ENCODE peak calls at places on chromosome 12, in ten cellular contexts. J is transverse colon, F is NB4, T is heart left ventricle, Y is stomach, S is sigmoid colon, X is testis, M is A549, R is right lobe of liver, E is esophagus squamous epithelium. H is an unnamed sample.

GRCh38 chr12:52260351-52261210 is 13.9 kb upstream of the KRT86 start:
- DNase-seq in J (no peak), F (peak), T (no peak), Y (no peak), S (no peak), X (no peak), M (no peak), R (no peak), E (no peak), H (no peak)

GRCh38 chr12:131428086-131428685 is 282.7 kb upstream of the SFSWAP start:
- DNase-seq in J (no peak), F (no peak), T (no peak), Y (peak), S (peak), X (no peak), M (no peak), R (peak), E (no peak), H (no peak)

GRCh38 chr12:108373111-108373510 is 34.0 kb upstream of the CMKLR1 start:
- DNase-seq in J (no peak), F (no peak), T (no peak), Y (no peak), S (no peak), X (no peak), M (no peak), R (no peak), E (no peak), H (no peak)

GRCh38 chr12:120181991-120182631 is 12.4 kb downstream of the GCN1 start:
- DNase-seq in J (no peak), F (no peak), T (no peak), Y (no peak), S (no peak), X (no peak), M (no peak), R (no peak), E (no peak), H (no peak)

GRCh38 chr12:30997685-30998440 is 71.3 kb downstream of the TSPAN11 start:
- DNase-seq in J (no peak), F (no peak), T (no peak), Y (no peak), S (no peak), X (no peak), M (no peak), R (no peak), E (no peak), H (no peak)

GRCh38 chr12:31204995-31205582 is 120.9 kb downstream of the SINHCAF start:
- DNase-seq in J (no peak), F (no peak), T (no peak), Y (no peak), S (no peak), X (no peak), M (no peak), R (no peak), E (no peak), H (no peak)

GRCh38 chr12:20508362-20508761 is 140.0 kb downstream of the PDE3A start:
- DNase-seq in J (no peak), F (no peak), T (no peak), Y (no peak), S (no peak), X (no peak), M (peak), R (no peak), E (no peak), H (no peak)

GRCh38 chr12:92330654-92331053 is 185.0 kb upstream of the BTG1 start:
- DNase-seq in J (no peak), F (no peak), T (no peak), Y (no peak), S (no peak), X (no peak), M (no peak), R (no peak), E (no peak), H (peak)

GRCh38 chr12:87866602-87867292 is 162.5 kb downstream of the C12orf50 start:
- DNase-seq in J (no peak), F (peak), T (no peak), Y (no peak), S (no peak), X (no peak), M (peak), R (no peak), E (no peak), H (peak)

GRCh38 chr12:1993341-1993740 is 10.9 kb downstream of the DCP1B start:
- DNase-seq in J (no peak), F (peak), T (no peak), Y (no peak), S (no peak), X (no peak), M (peak), R (no peak), E (no peak), H (peak)

GRCh38 chr12:116864371-116865160 is 16.7 kb downstream of the HRK start:
- DNase-seq in J (no peak), F (no peak), T (no peak), Y (no peak), S (no peak), X (peak), M (peak), R (no peak), E (no peak), H (no peak)

GRCh38 chr12:47828008-47828966 is 8.6 kb upstream of the HDAC7 start:
- DNase-seq in J (no peak), F (no peak), T (no peak), Y (no peak), S (no peak), X (no peak), M (no peak), R (no peak), E (no peak), H (no peak)

GRCh38 chr12:47825239-47825639 is 5.5 kb upstream of the HDAC7 start:
- DNase-seq in J (no peak), F (no peak), T (peak), Y (peak), S (peak), X (peak), M (peak), R (no peak), E (no peak), H (no peak)

GRCh38 chr12:47832263-47832933 is 12.7 kb upstream of the HDAC7 start:
- DNase-seq in J (no peak), F (no peak), T (no peak), Y (no peak), S (no peak), X (no peak), M (no peak), R (no peak), E (no peak), H (no peak)

GRCh38 chr12:47829584-47829983 is 9.9 kb upstream of the HDAC7 start:
- DNase-seq in J (no peak), F (no peak), T (no peak), Y (no peak), S (no peak), X (no peak), M (no peak), R (no peak), E (no peak), H (no peak)

DNA sequence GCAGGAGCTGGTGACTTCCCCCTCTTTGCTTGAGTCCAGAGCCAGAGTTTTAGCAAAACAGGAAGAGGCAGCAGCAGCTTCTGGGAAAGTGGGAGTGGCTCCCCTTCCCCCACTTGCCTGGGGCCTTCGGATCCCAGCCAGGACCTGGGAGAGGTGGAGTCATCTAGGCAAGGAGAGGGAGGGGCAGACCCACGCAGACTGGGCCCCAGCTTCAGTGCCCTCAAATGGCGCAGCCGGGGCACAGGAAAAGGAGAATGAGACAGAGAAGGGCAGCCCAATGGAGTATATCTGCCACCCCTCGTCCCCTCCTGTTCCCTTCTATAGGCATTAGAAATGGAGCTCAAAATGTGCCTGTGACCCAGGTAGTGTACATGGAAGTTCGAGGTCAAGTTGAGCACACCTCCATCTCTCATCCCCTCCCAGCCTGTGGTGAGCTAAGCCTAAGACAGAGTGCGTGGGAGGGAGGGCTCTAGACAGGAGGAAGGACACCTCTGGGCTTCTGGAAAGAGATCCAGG is 9.3 kb upstream of the HDAC7 start:
- DNase-seq in J (peak), F (peak), T (peak), Y (peak), S (peak), X (peak), M (peak), R (no peak), E (no peak), H (peak)
- TF ChIP-seq POLR2A in J (no peak), F (no peak), T (no peak), Y (no peak), S (no peak), X (no peak), M (no peak), R (no peak), E (no peak), H (no peak)

GRCh38 chr12:6334940-6335450 is 6.9 kb downstream of the TNFRSF1A start:
- DNase-seq in J (peak), F (no peak), T (no peak), Y (peak), S (no peak), X (peak), M (no peak), R (peak), E (no peak), H (no peak)

GRCh38 chr12:6336079-6336858 is 5.6 kb downstream of the TNFRSF1A start:
- DNase-seq in J (peak), F (peak), T (peak), Y (peak), S (peak), X (peak), M (peak), R (peak), E (peak), H (peak)

GRCh38 chr12:6336859-6337744 is 4.8 kb downstream of the TNFRSF1A start:
- DNase-seq in J (peak), F (peak), T (no peak), Y (no peak), S (no peak), X (no peak), M (no peak), R (peak), E (no peak), H (no peak)

GRCh38 chr12:6334359-6334758 is 7.5 kb downstream of the TNFRSF1A start:
- DNase-seq in J (no peak), F (no peak), T (no peak), Y (no peak), S (no peak), X (no peak), M (no peak), R (no peak), E (no peak), H (no peak)

GRCh38 chr12:6335451-6336078 is 6.3 kb downstream of the TNFRSF1A start:
- DNase-seq in J (peak), F (peak), T (peak), Y (peak), S (peak), X (peak), M (peak), R (peak), E (no peak), H (peak)
- TF ChIP-seq POLR2A in J (peak), F (no peak), T (no peak), Y (no peak), S (no peak), X (no peak), M (peak), R (peak), E (peak), H (no peak)

GRCh38 chr12:104435175-104435574 is 21.6 kb upstream of the CHST11 start:
- DNase-seq in J (no peak), F (no peak), T (no peak), Y (no peak), S (no peak), X (no peak), M (no peak), R (no peak), E (no peak), H (no peak)

GRCh38 chr12:104433061-104433460 is 23.7 kb upstream of the CHST11 start:
- DNase-seq in J (no peak), F (no peak), T (no peak), Y (no peak), S (peak), X (no peak), M (no peak), R (no peak), E (no peak), H (no peak)

GRCh38 chr12:104436790-104437189 is 20.0 kb upstream of the CHST11 start:
- DNase-seq in J (no peak), F (no peak), T (no peak), Y (no peak), S (no peak), X (no peak), M (no peak), R (no peak), E (no peak), H (no peak)

GRCh38 chr12:104435765-104436164 is 21.0 kb upstream of the CHST11 start:
- DNase-seq in J (no peak), F (no peak), T (no peak), Y (no peak), S (peak), X (no peak), M (no peak), R (no peak), E (no peak), H (no peak)

GRCh38 chr12:104434129-104434528 is 22.6 kb upstream of the CHST11 start:
- DNase-seq in J (no peak), F (no peak), T (no peak), Y (no peak), S (no peak), X (no peak), M (no peak), R (no peak), E (no peak), H (no peak)
- TF ChIP-seq POLR2A in J (no peak), F (no peak), T (no peak), Y (no peak), S (no peak), X (no peak), M (no peak), R (no peak), E (no peak), H (no peak)

GRCh38 chr12:133130808-133131128 is 341 bp downstream of the ZNF10 start:
- DNase-seq in J (peak), F (no peak), T (peak), Y (peak), S (peak), X (peak), M (no peak), R (peak), E (peak), H (no peak)

GRCh38 chr12:133124674-133125073 is 5.4 kb downstream of the ZNF891 start:
- DNase-seq in J (no peak), F (no peak), T (no peak), Y (no peak), S (no peak), X (no peak), M (no peak), R (no peak), E (no peak), H (no peak)

GRCh38 chr12:133129368-133130037 is 571 bp downstream of the ZNF891 start:
- DNase-seq in J (no peak), F (no peak), T (no peak), Y (no peak), S (no peak), X (no peak), M (no peak), R (no peak), E (no peak), H (no peak)

GRCh38 chr12:133135747-133136146 is 5.3 kb downstream of the ZNF10 start:
- DNase-seq in J (no peak), F (no peak), T (no peak), Y (no peak), S (no peak), X (no peak), M (no peak), R (no peak), E (no peak), H (no peak)

GRCh38 chr12:133130038-133130807 is at the start of the genes ZNF10 and ZNF891:
- DNase-seq in J (peak), F (peak), T (peak), Y (peak), S (peak), X (peak), M (peak), R (peak), E (peak), H (peak)
- TF ChIP-seq POLR2A in J (peak), F (peak), T (peak), Y (no peak), S (peak), X (peak), M (peak), R (peak), E (peak), H (peak)

H was measured in erythroblast.